ENCODE peak calls at places on chromosomes 11 and 22, in four cellular contexts. F is activated CD4-positive, alpha-beta T cell treated with anti-CD3 and anti-CD28 coated beads for 48 hours; D is H7; X is T-helper 9 cell. N is an unnamed sample.

GRCh38 chr11:3145206-3145520 is 19.9 kb downstream of the OSBPL5 start:
- DNase-seq in X (no peak), F (no peak), D (no peak), N (no peak)

GRCh38 chr22:40397436-40397835 is 27.0 kb downstream of the SGSM3 start:
- DNase-seq in F (no peak), X (no peak), D (peak), N (no peak)

GRCh38 chr22:21949569-21949918 is 3.1 kb downstream of the PPM1F start:
- DNase-seq in D (no peak), X (no peak), F (no peak), N (no peak)

GRCh38 chr11:119192111-119192510 is 6.8 kb downstream of the NHERF4 start:
- DNase-seq in X (no peak), D (no peak), F (no peak), N (no peak)

GRCh38 chr11:116454020-116454645 is 318.7 kb downstream of the BUD13 start:
- DNase-seq in F (peak), X (no peak), D (peak), N (no peak)

GRCh38 chr11:62911137-62912130 is 9.7 kb downstream of the CHRM1 start:
- DNase-seq in D (no peak), X (no peak), F (no peak), N (no peak)

GRCh38 chr11:114614127-114614720 is 18.6 kb upstream of the NXPE4 start:
- DNase-seq in D (no peak), X (no peak), F (no peak), N (no peak)

GRCh38 chr22:41085842-41086241 is 6.5 kb upstream of the EP300 start:
- DNase-seq in X (no peak), F (no peak), D (no peak), N (no peak)

GRCh38 chr22:44098966-44099530 is 74.9 kb downstream of the PARVB start:
- DNase-seq in X (no peak), F (no peak), D (no peak), N (peak)

GRCh38 chr11:94837317-94837716 is 69.2 kb downstream of the AMOTL1 start:
- DNase-seq in F (no peak), X (no peak), D (no peak), N (peak)

GRCh38 chr11:105763594-105763993 is 153.7 kb downstream of the GRIA4 start:
- DNase-seq in D (no peak), X (no peak), F (no peak), N (no peak)

GRCh38 chr11:64856382-64857227 is 12.2 kb upstream of the CDC42BPG start:
- DNase-seq in F (peak), D (no peak), X (no peak), N (peak)

GRCh38 chr22:19173047-19174035 is 5.2 kb downstream of the SLC25A1 start:
- DNase-seq in D (no peak), X (no peak), F (no peak), N (no peak)

GRCh38 chr11:65363770-65364169 is 9.2 kb downstream of the TIGD3 start:
- DNase-seq in F (no peak), X (no peak), D (no peak), N (no peak)

GRCh38 chr11:106098893-106099553 is 21.6 kb downstream of the AASDHPPT start:
- DNase-seq in F (no peak), D (no peak), X (no peak), N (no peak)

GRCh38 chr11:112320668-112321067 is 60.0 kb upstream of the PLET1 start:
- DNase-seq in X (no peak), D (no peak), F (no peak), N (peak)

GRCh38 chr22:50182176-50183081 is 3.3 kb upstream of the TRABD start:
- DNase-seq in F (no peak), X (no peak), D (no peak), N (peak)

GRCh38 chr11:74366576-74366975 is 31.7 kb downstream of the PGM2L1 start:
- DNase-seq in D (peak), X (no peak), F (no peak), N (no peak)

GRCh38 chr11:68632802-68633201 is 51.5 kb upstream of the GAL start:
- DNase-seq in X (peak), F (peak), D (peak), N (peak)

GRCh38 chr11:134359646-134360045 is 27.9 kb downstream of the GLB1L2 start:
- DNase-seq in X (no peak), F (no peak), D (no peak), N (no peak)

GRCh38 chr22:37526376-37526775 is 7.2 kb upstream of the CARD10 start:
- DNase-seq in D (no peak), F (no peak), X (no peak), N (no peak)

GRCh38 chr11:133892126-133892525 is 46.8 kb upstream of the SPATA19 start:
- DNase-seq in F (no peak), D (no peak), X (no peak), N (no peak)

GRCh38 chr22:43637267-43637666 is 174.8 kb downstream of the EFCAB6 start:
- DNase-seq in X (no peak), F (no peak), D (no peak), N (no peak)

GRCh38 chr11:117868088-117868487 is 8.4 kb downstream of the FXYD6 start:
- DNase-seq in D (no peak), F (no peak), X (no peak), N (no peak)

GRCh38 chr22:19407649-19408606 is 23.6 kb downstream of the HIRA start:
- DNase-seq in F (no peak), X (no peak), D (no peak), N (no peak)

N was measured in Right ventricle myocardium superior.